ENCODE peak calls at places on chromosome 14, in nine cellular contexts. C, U, L, J, W, V, Q, A and F are unnamed samples.

GRCh38 chr14:58466459-58466858 is 38.9 kb downstream of the KIAA0586 start:
- DNase-seq in L (no peak), A (no peak), V (no peak), J (no peak), W (no peak), C (no peak), U (no peak), Q (no peak), F (no peak)

GRCh38 chr14:29810657-29811056 is 117.0 kb downstream of the PRKD1 start:
- DNase-seq in L (no peak), U (peak), V (no peak), A (no peak), J (peak), W (no peak), Q (no peak), C (peak), F (peak)

GRCh38 chr14:70885343-70886014 is 21.8 kb upstream of the PCNX1 start:
- DNase-seq in C (no peak), Q (no peak), A (no peak), V (no peak), J (no peak), W (no peak), U (no peak), L (no peak), F (no peak)

GRCh38 chr14:86799244-86799647 is 1193.7 kb downstream of the GALC start:
- DNase-seq in J (peak), A (peak), U (peak), Q (peak), C (peak), V (peak), L (no peak), W (peak), F (peak)

GRCh38 chr14:72892103-72892878 is 1.6 kb downstream of the DPF3 start:
- DNase-seq in Q (peak), L (no peak), W (no peak), C (no peak), J (no peak), A (no peak), U (no peak), V (peak), F (peak)

GRCh38 chr14:21526672-21527319 is 650 bp upstream of the SALL2 start:
- DNase-seq in V (no peak), U (no peak), A (no peak), C (no peak), Q (no peak), W (no peak), L (no peak), J (no peak), F (no peak)

GRCh38 chr14:58109761-58110160 is 42.3 kb downstream of the ARMH4 start:
- DNase-seq in Q (no peak), L (no peak), C (no peak), U (no peak), V (no peak), A (no peak), J (no peak), W (no peak), F (no peak)

GRCh38 chr14:71555654-71556559 is 376.3 kb upstream of the RGS6 start:
- DNase-seq in L (no peak), Q (peak), J (no peak), V (peak), U (no peak), A (no peak), W (no peak), C (peak), F (no peak)

GRCh38 chr14:80108430-80108829 is 102.9 kb downstream of the DIO2 start:
- DNase-seq in W (no peak), J (no peak), Q (no peak), U (no peak), V (no peak), L (no peak), A (no peak), C (no peak), F (no peak)

GRCh38 chr14:77092676-77093075 is 5.4 kb upstream of the CIPC start:
- DNase-seq in L (no peak), W (no peak), V (no peak), Q (no peak), J (no peak), U (no peak), A (no peak), C (no peak), F (no peak)

GRCh38 chr14:25006961-25007795 is 42.8 kb downstream of the STXBP6 start:
- DNase-seq in V (peak), J (no peak), L (no peak), C (peak), U (peak), Q (peak), A (peak), W (no peak), F (peak)

GRCh38 chr14:75205586-75205985 is 29.2 kb upstream of the TMED10 start:
- DNase-seq in V (peak), A (no peak), L (no peak), C (peak), W (no peak), Q (peak), J (no peak), U (no peak), F (peak)

GRCh38 chr14:25009891-25010290 is 40.1 kb downstream of the STXBP6 start:
- DNase-seq in U (peak), V (peak), C (peak), L (no peak), Q (peak), J (no peak), W (no peak), A (no peak), F (peak)

GRCh38 chr14:58331111-58331510 is 32.8 kb downstream of the ARID4A start:
- DNase-seq in J (peak), V (peak), U (peak), C (peak), A (peak), W (peak), Q (peak), L (peak), F (peak)

GRCh38 chr14:90301580-90302181 is 30.1 kb downstream of the NRDE2 start:
- DNase-seq in W (no peak), A (peak), U (peak), L (no peak), Q (peak), V (peak), C (peak), J (no peak), F (peak)

GRCh38 chr14:101737414-101738367 is 23.8 kb upstream of the PPP2R5C start:
- DNase-seq in W (no peak), Q (no peak), J (no peak), C (no peak), U (no peak), L (no peak), V (no peak), A (no peak), F (no peak)

GRCh38 chr14:104843006-104843405 is 22.1 kb upstream of the CEP170B start:
- DNase-seq in Q (no peak), V (no peak), C (no peak), W (peak), J (no peak), L (no peak), A (no peak), U (no peak), F (no peak)
- H3K4me3 ChIP-seq in Q (no peak), V (no peak), C (no peak), W (no peak), J (peak), L (peak), A (no peak), U (no peak), F (no peak)

GRCh38 chr14:69614592-69614991 is 3.2 kb downstream of the SUSD6 start:
- DNase-seq in A (no peak), C (no peak), W (no peak), V (no peak), J (no peak), L (peak), Q (no peak), U (no peak), F (no peak)

GRCh38 chr14:69611264-69612013 is at the start of gene SUSD6:
- DNase-seq in W (peak), A (no peak), L (peak), C (peak), U (peak), Q (peak), V (peak), J (peak), F (peak)

GRCh38 chr14:69613312-69614073 is 2.1 kb downstream of the SUSD6 start:
- DNase-seq in C (no peak), L (no peak), A (no peak), W (no peak), V (no peak), J (no peak), U (no peak), Q (no peak), F (no peak)

GRCh38 chr14:69612014-69612758 is 790 bp downstream of the SUSD6 start:
- DNase-seq in U (no peak), W (no peak), Q (peak), V (peak), L (peak), J (peak), C (peak), A (no peak), F (peak)

GRCh38 chr14:69612759-69613145 is 1.4 kb downstream of the SUSD6 start:
- DNase-seq in U (no peak), A (no peak), W (no peak), V (peak), J (no peak), Q (no peak), L (no peak), C (peak), F (no peak)
- TF ChIP-seq CTCF in U (peak), A (peak), W (peak), V (peak), J (no peak), Q (peak), L (no peak), C (peak), F (peak)

GRCh38 chr14:63375772-63376171 is 57.0 kb upstream of the GPHB5 start:
- DNase-seq in V (peak), C (peak), A (no peak), W (no peak), Q (peak), L (no peak), U (peak), J (no peak), F (no peak)

GRCh38 chr14:63383776-63384367 is 65.1 kb upstream of the GPHB5 start:
- DNase-seq in L (no peak), C (no peak), Q (no peak), J (no peak), W (no peak), V (no peak), A (no peak), U (no peak), F (no peak)

GRCh38 chr14:63378444-63378843 is 59.7 kb upstream of the GPHB5 start:
- DNase-seq in A (no peak), C (no peak), Q (no peak), J (no peak), V (no peak), L (no peak), W (no peak), U (no peak), F (no peak)
- H3K4me3 ChIP-seq in A (no peak), C (no peak), Q (no peak), J (no peak), V (no peak), L (no peak), W (no peak), U (no peak), F (no peak)

GRCh38 chr14:74083161-74083560 is 1.1 kb downstream of the ALDH6A1 start:
- DNase-seq in A (no peak), U (no peak), V (no peak), C (peak), W (no peak), J (no peak), L (no peak), Q (peak), F (no peak)

GRCh38 chr14:74083784-74084276 is 423 bp downstream of the ALDH6A1 start:
- DNase-seq in W (no peak), C (no peak), J (peak), A (no peak), Q (no peak), L (no peak), U (no peak), V (no peak), F (no peak)

GRCh38 chr14:74085047-74085637 is 386 bp downstream of the LIN52 start:
- DNase-seq in W (no peak), V (peak), A (no peak), C (peak), Q (peak), L (no peak), J (peak), U (no peak), F (peak)

GRCh38 chr14:74085828-74086227 is 1.1 kb downstream of the LIN52 start:
- DNase-seq in U (no peak), V (no peak), Q (no peak), W (no peak), A (no peak), C (no peak), J (no peak), L (no peak), F (no peak)

DNA sequence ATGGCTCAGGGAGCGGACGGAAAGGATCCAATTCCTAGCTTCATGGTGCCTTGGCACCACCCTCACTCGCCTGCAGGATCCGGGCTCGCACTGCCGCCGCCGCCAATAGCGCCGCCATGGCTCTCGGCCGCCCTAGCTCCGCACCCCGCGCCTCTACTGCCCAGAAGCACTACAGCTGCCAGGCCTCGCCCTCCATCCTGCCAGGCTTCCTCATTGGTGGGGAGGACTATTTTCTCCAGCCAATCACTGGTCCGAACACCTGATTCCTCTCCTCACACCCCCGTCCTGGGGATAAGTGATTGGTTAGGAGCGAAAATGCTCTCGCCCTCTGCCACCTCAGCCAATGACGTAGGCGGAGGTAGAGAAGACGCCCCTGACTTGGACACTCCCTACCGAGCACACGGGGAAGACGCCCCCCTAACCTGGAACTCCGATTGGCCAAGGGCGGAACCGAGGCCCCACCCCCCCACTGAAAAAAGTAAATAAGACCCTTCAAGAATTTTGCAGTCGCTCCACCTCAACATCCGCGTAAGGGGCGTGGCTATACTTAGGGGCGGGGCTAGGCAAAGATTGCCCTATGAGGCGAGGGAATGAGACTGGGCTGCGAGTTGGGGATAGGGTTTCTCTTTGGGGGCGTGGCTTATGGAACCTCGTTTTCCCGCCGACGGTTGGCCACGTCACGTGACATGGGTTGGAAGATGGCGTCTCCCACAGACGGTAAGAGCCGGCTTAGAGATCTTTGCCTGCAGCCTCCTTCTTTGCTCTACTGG is at the start of the genes ALDH6A1 and LIN52:
- DNase-seq in Q (peak), J (peak), A (peak), V (peak), U (peak), C (peak), L (peak), W (peak), F (peak)
- TF ChIP-seq CTCF in Q (no peak), J (peak), A (no peak), V (no peak), U (no peak), C (no peak), L (peak), W (no peak), F (no peak)

DNA sequence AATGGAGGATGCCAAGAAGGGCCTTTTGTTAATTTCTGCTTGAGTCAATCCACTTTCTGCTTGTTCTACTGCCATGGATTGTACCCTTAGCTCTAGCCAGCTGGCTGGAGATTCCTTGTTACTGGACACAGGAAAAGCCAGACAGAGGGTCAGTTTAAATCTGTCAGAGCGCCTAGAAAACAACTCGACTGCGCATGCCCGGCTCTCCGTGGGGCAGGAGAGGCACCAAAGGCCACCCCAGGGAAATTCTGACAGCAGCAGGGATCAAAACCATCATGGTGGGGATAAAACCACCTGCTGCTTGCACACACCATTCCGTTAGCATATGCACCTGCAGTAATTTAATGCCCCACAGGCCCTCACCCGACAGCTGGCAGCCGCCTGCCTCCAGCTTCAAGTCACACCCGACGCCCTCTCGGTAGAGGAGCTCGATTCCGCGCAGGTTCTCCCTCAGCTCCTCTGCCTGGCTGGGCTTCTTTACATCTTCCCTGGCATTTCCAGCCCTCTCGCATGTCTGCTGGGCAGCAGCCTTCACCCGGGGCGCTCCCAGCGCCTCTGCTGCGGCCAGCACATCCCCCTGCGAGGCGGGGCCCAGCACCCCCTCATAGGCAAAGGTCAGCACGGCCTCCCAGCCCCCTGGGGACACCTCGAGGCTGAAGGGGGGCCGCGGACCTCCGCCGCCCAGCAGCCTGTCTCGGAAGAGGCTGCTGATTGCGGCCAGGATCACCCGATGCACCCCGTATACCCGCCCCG is 1.1 kb downstream of the KLHL33 start:
- DNase-seq in A (no peak), C (no peak), W (peak), J (peak), Q (no peak), U (no peak), L (peak), V (no peak), F (peak)
- H3K4me3 ChIP-seq in A (peak), C (peak), W (no peak), J (peak), Q (no peak), U (no peak), L (peak), V (peak), F (peak)

GRCh38 chr14:23299186-23299521 is 3.5 kb downstream of the PPP1R3E start:
- DNase-seq in A (no peak), Q (no peak), L (no peak), C (no peak), W (no peak), U (no peak), J (no peak), V (no peak), F (no peak)

GRCh38 chr14:23297878-23298277 is 4.8 kb downstream of the PPP1R3E start:
- DNase-seq in L (no peak), W (no peak), A (no peak), C (no peak), Q (no peak), J (no peak), U (no peak), V (no peak), F (no peak)

GRCh38 chr14:23300687-23301223 is 1.9 kb downstream of the PPP1R3E start:
- DNase-seq in V (no peak), A (no peak), Q (peak), U (no peak), J (peak), L (peak), C (no peak), W (no peak), F (peak)

GRCh38 chr14:23299986-23300686 is 2.5 kb downstream of the PPP1R3E start:
- DNase-seq in U (no peak), L (no peak), C (no peak), W (no peak), V (no peak), J (no peak), Q (no peak), A (no peak), F (no peak)

GRCh38 chr14:23299558-23299957 is 3.1 kb downstream of the PPP1R3E start:
- DNase-seq in C (peak), Q (peak), V (peak), A (no peak), J (no peak), L (no peak), W (no peak), U (no peak), F (peak)
- TF ChIP-seq CTCF in C (peak), Q (peak), V (no peak), A (peak), J (peak), L (no peak), W (peak), U (peak), F (peak)

DNA sequence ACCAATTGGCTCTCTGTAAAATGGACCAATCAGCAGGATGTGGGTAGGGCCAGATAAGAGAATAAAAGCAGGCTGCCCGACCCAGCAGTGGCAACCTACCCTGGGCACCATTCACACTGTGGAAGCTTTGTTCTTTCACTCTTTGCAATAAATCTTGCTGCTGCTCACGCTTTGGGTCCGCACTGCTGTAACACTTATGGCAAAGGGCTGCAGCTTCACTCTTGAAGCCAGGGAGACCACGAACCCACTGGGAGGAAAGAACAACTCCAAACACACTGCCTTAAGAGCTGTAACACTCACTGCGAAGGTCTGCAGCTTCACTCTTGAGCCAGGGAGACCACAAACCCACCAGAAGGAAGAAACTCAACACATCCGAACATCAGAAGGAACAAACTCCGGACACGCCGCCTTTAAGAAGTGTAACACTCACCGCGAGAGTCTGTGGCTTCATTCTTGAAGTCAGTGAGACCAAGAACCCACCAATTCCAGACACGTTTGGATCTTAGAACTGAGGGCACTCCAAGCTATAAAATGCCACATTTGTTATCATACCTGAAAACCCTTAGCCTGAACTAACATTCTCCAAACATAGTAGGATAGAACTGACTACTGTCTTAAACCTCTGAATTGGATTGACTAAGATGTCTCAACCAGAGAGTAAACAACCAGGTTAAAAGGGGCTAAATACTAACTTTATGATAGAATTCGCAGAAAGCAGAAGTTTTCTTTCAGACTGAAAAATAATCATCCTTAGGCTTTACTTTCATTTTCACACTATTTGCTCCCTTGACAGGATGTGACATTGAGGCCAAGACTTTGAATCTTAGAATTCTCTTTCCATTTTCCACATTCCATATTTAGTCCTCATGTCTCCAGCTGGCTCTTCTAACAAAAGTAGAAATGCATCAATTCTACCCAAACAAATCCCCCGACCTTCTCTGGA is 33.6 kb downstream of the CDKL1 start:
- DNase-seq in C (peak), A (no peak), W (no peak), L (no peak), J (no peak), U (no peak), Q (peak), V (peak), F (no peak)
- H3K4me3 ChIP-seq in C (peak), A (no peak), W (no peak), L (peak), J (peak), U (peak), Q (peak), V (no peak), F (peak)

GRCh38 chr14:53325176-53325806 is 172.2 kb upstream of the DDHD1 start:
- DNase-seq in U (no peak), V (no peak), J (no peak), W (no peak), L (no peak), C (no peak), Q (peak), A (no peak), F (no peak)
- TF ChIP-seq CTCF in U (peak), V (peak), J (no peak), W (peak), L (peak), C (no peak), Q (peak), A (no peak), F (peak)

GRCh38 chr14:61719344-61720301 is 24.3 kb downstream of the HIF1A start:
- DNase-seq in V (no peak), W (no peak), U (no peak), Q (no peak), J (no peak), C (no peak), A (no peak), L (no peak), F (no peak)
- H3K4me3 ChIP-seq in V (peak), W (no peak), U (no peak), Q (no peak), J (no peak), C (no peak), A (no peak), L (no peak), F (no peak)